ENCODE peak calls at places on chromosome 18, in five cellular contexts. One of them, this sample, is unnamed.

GRCh38 chr18:46672062-46672970 is 15.3 kb upstream of the LOXHD1 start:
- DNase-seq in ascending aorta: no peak
- DNase-seq in HCT116: no peak
- DNase-seq in psoas muscle: no peak
- DNase-seq in body of pancreas: no peak
- DNase-seq in this sample: no peak

GRCh38 chr18:7741640-7742039 is 174.5 kb downstream of the PTPRM start:
- DNase-seq in ascending aorta: no peak
- DNase-seq in HCT116: no peak
- DNase-seq in psoas muscle: no peak
- DNase-seq in body of pancreas: no peak
- DNase-seq in this sample: no peak

GRCh38 chr18:26017929-26018328 is 72.5 kb downstream of the SS18 start:
- DNase-seq in ascending aorta: no peak
- DNase-seq in HCT116: no peak
- DNase-seq in psoas muscle: no peak
- DNase-seq in body of pancreas: no peak
- DNase-seq in this sample: no peak

GRCh38 chr18:46660955-46661749 is 4.1 kb upstream of the LOXHD1 start:
- DNase-seq in ascending aorta: no peak
- DNase-seq in HCT116: no peak
- DNase-seq in psoas muscle: no peak
- DNase-seq in body of pancreas: peak; percentile 25
- DNase-seq in this sample: no peak

GRCh38 chr18:74248189-74248975 is 43.4 kb downstream of the CYB5A start:
- DNase-seq in ascending aorta: no peak
- DNase-seq in HCT116: no peak
- DNase-seq in psoas muscle: no peak
- DNase-seq in body of pancreas: no peak
- DNase-seq in this sample: no peak

GRCh38 chr18:71370095-71370494 is 1081.2 kb downstream of the SOCS6 start:
- DNase-seq in ascending aorta: no peak
- DNase-seq in HCT116: no peak
- DNase-seq in psoas muscle: no peak
- DNase-seq in body of pancreas: no peak
- DNase-seq in this sample: no peak

GRCh38 chr18:43236921-43237320 is 40.4 kb downstream of the SYT4 start:
- DNase-seq in ascending aorta: no peak
- DNase-seq in HCT116: no peak
- DNase-seq in psoas muscle: no peak
- DNase-seq in body of pancreas: no peak
- DNase-seq in this sample: no peak

GRCh38 chr18:58863539-58864145 is 1.0 kb upstream of the ZNF532 start:
- DNase-seq in ascending aorta: peak; percentile 74
- DNase-seq in HCT116: no peak
- DNase-seq in psoas muscle: peak; percentile 63
- DNase-seq in body of pancreas: peak; percentile 48
- DNase-seq in this sample: peak; percentile 39

GRCh38 chr18:79786781-79787526 is 10.8 kb upstream of the KCNG2 start:
- DNase-seq in ascending aorta: no peak
- DNase-seq in HCT116: no peak
- DNase-seq in psoas muscle: no peak
- DNase-seq in body of pancreas: no peak
- DNase-seq in this sample: no peak

GRCh38 chr18:78856569-78857200 is 122.9 kb upstream of the SALL3 start:
- DNase-seq in ascending aorta: no peak
- DNase-seq in HCT116: no peak
- DNase-seq in psoas muscle: no peak
- DNase-seq in body of pancreas: no peak
- DNase-seq in this sample: no peak

GRCh38 chr18:31619291-31619690 is 27.6 kb downstream of the TTR start:
- DNase-seq in ascending aorta: no peak
- DNase-seq in HCT116: no peak
- DNase-seq in psoas muscle: no peak
- DNase-seq in body of pancreas: no peak
- DNase-seq in this sample: no peak

GRCh38 chr18:72544092-72544886 is at the start of gene CBLN2:
- DNase-seq in ascending aorta: no peak
- DNase-seq in HCT116: no peak
- DNase-seq in psoas muscle: no peak
- DNase-seq in body of pancreas: peak; percentile 57
- DNase-seq in this sample: peak; percentile 54

GRCh38 chr18:29512761-29513160 is 1335.8 kb upstream of the CDH2 start:
- DNase-seq in ascending aorta: no peak
- DNase-seq in HCT116: no peak
- DNase-seq in psoas muscle: no peak
- DNase-seq in body of pancreas: no peak
- DNase-seq in this sample: no peak

GRCh38 chr18:45688834-45689233 is 35.1 kb upstream of the SLC14A1 start:
- DNase-seq in ascending aorta: no peak
- DNase-seq in HCT116: no peak
- DNase-seq in psoas muscle: no peak
- DNase-seq in body of pancreas: no peak
- DNase-seq in this sample: no peak

GRCh38 chr18:28814365-28814764 is 637.4 kb upstream of the CDH2 start:
- DNase-seq in ascending aorta: no peak
- DNase-seq in HCT116: no peak
- DNase-seq in psoas muscle: no peak
- DNase-seq in body of pancreas: no peak
- DNase-seq in this sample: no peak

GRCh38 chr18:79704631-79705030 is 25.0 kb downstream of the CTDP1 start:
- DNase-seq in ascending aorta: no peak
- DNase-seq in HCT116: no peak
- DNase-seq in psoas muscle: no peak
- DNase-seq in body of pancreas: no peak
- DNase-seq in this sample: no peak

GRCh38 chr18:46250084-46250811 is 146.1 kb downstream of the HAUS1 start:
- DNase-seq in ascending aorta: no peak
- DNase-seq in HCT116: peak; percentile 49
- DNase-seq in psoas muscle: no peak
- DNase-seq in body of pancreas: peak; percentile 23
- DNase-seq in this sample: peak; percentile 60

GRCh38 chr18:76847926-76848325 is 25.6 kb downstream of the ZNF236 start:
- DNase-seq in ascending aorta: no peak
- DNase-seq in HCT116: peak; percentile 12
- DNase-seq in psoas muscle: no peak
- DNase-seq in body of pancreas: no peak
- DNase-seq in this sample: no peak

GRCh38 chr18:22230403-22231042 is 61.1 kb downstream of the GATA6 start:
- DNase-seq in ascending aorta: no peak
- DNase-seq in HCT116: no peak
- DNase-seq in psoas muscle: no peak
- DNase-seq in body of pancreas: no peak
- DNase-seq in this sample: peak; percentile 48

GRCh38 chr18:53745228-53745967 is 479.1 kb downstream of the MBD2 start:
- DNase-seq in ascending aorta: no peak
- DNase-seq in HCT116: no peak
- DNase-seq in psoas muscle: no peak
- DNase-seq in body of pancreas: no peak
- DNase-seq in this sample: no peak

GRCh38 chr18:68693091-68693815 is 21.7 kb downstream of the TMX3 start:
- DNase-seq in ascending aorta: no peak
- DNase-seq in HCT116: no peak
- DNase-seq in psoas muscle: no peak
- DNase-seq in body of pancreas: no peak
- DNase-seq in this sample: no peak

GRCh38 chr18:76922107-76922506 is 99.8 kb downstream of the ZNF236 start:
- DNase-seq in ascending aorta: no peak
- DNase-seq in HCT116: peak; percentile 2
- DNase-seq in psoas muscle: peak; percentile 32
- DNase-seq in body of pancreas: peak; percentile 42
- DNase-seq in this sample: no peak

GRCh38 chr18:45441110-45441842 is 174.0 kb upstream of the SLC14A2 start:
- DNase-seq in ascending aorta: no peak
- DNase-seq in HCT116: no peak
- DNase-seq in psoas muscle: no peak
- DNase-seq in body of pancreas: no peak
- DNase-seq in this sample: no peak

GRCh38 chr18:73509460-73509859 is 638.2 kb downstream of the FBXO15 start:
- DNase-seq in ascending aorta: no peak
- DNase-seq in HCT116: no peak
- DNase-seq in psoas muscle: no peak
- DNase-seq in body of pancreas: no peak
- DNase-seq in this sample: no peak

GRCh38 chr18:59229191-59229590 is 9.2 kb downstream of the GRP start:
- DNase-seq in ascending aorta: no peak
- DNase-seq in HCT116: no peak
- DNase-seq in psoas muscle: no peak
- DNase-seq in body of pancreas: no peak
- DNase-seq in this sample: no peak

GRCh38 chr18:63161032-63161727 is 158.4 kb downstream of the BCL2 start:
- DNase-seq in ascending aorta: no peak
- DNase-seq in HCT116: no peak
- DNase-seq in psoas muscle: no peak
- DNase-seq in body of pancreas: no peak
- DNase-seq in this sample: peak; percentile 38

GRCh38 chr18:75811156-75811555 is 383.7 kb upstream of the SMIM21 start:
- DNase-seq in ascending aorta: no peak
- DNase-seq in HCT116: no peak
- DNase-seq in psoas muscle: no peak
- DNase-seq in body of pancreas: no peak
- DNase-seq in this sample: no peak

DNA sequence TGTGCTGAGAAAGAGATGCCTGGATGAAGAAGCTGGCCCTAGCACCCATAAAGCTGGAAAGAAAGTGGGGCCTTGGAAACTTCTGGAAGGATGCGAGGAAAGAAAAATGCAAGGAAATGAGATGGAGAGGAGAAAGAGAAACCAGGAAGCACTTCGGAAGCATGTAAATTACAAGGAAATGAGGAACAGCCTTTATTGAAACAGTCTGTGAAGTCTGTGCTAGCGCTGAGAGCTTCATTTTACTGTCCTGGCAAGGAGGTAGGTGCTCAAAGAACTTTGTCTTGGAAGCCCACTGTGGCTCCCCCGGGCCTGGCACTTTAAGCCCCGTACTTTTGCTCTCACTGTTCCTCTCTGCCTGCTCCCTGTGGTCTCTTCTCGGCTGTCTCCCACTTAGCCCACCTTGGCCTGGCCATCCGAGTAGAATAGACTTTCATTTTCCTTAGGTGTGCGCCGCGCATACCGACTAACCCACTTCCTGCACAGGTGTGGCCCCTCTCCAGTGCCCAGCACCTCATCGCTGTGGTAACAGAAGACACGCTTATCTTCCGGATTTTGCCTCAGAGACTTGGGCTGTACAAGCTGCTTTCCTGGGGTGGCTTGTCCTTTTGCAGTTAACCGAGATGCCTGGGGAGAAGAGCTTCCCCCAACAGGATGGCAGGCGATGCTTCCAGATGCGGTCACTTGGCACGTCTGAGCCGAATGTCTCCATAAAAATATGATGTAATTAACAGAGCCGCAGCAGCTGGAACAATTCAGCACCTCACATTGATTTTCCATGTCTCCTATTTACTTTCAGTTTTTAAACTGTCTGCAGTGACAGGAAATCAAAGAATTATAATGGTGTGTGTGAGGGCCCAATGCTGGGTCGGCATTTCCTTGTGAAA is 199.6 kb downstream of the HRH4 start:
- DNase-seq in ascending aorta: peak; percentile 65
- DNase-seq in HCT116: no peak
- DNase-seq in psoas muscle: peak; percentile 44
- DNase-seq in body of pancreas: peak; percentile 28
- DNase-seq in this sample: no peak
- H3K4me3 ChIP-seq in ascending aorta: peak overlapping the region; percentile 3
- H3K4me3 ChIP-seq in HCT116: no peak overlapping the region
- H3K4me3 ChIP-seq in psoas muscle: peak overlapping the region; percentile 55
- H3K4me3 ChIP-seq in body of pancreas: no peak overlapping the region
- H3K4me3 ChIP-seq in this sample: no peak overlapping the region

GRCh38 chr18:570256-570655 is 9.9 kb upstream of the CETN1 start:
- DNase-seq in ascending aorta: no peak
- DNase-seq in HCT116: no peak
- DNase-seq in psoas muscle: no peak
- DNase-seq in body of pancreas: no peak
- DNase-seq in this sample: no peak
- H3K4me1 ChIP-seq in ascending aorta: peaks cover 5% of the 10 kb centered on the region
- H3K4me1 ChIP-seq in HCT116: no peaks in the 10 kb centered on the region
- H3K4me1 ChIP-seq in psoas muscle: no peaks in the 10 kb centered on the region
- H3K4me1 ChIP-seq in body of pancreas: no peaks in the 10 kb centered on the region
- H3K4me1 ChIP-seq in this sample: peaks cover 41% of the 10 kb centered on the region

DNA sequence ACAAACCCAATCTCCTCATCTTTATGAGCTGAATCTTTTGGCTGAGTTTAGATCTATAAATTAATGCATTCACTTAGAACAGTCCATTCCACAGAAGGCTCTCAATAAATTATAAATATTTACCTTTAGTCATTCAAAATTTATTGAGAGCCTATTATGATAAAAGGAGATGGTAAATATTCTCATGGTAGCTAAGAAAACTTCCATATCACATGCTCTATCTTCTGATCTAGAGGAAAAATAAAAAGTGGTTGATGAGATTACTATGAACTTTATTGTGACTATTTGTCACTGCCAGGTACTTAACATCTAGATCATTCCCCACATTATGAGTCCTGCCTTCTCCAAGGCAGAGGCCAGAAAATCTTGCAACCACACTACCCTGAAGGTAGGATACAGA is 62.4 kb downstream of the L3MBTL4 start:
- DNase-seq in ascending aorta: no peak
- DNase-seq in HCT116: no peak
- DNase-seq in psoas muscle: no peak
- DNase-seq in body of pancreas: no peak
- DNase-seq in this sample: no peak
- H3K4me3 ChIP-seq in ascending aorta: no peak overlapping the region
- H3K4me3 ChIP-seq in HCT116: no peak overlapping the region
- H3K4me3 ChIP-seq in psoas muscle: no peak overlapping the region
- H3K4me3 ChIP-seq in body of pancreas: no peak overlapping the region
- H3K4me3 ChIP-seq in this sample: no peak overlapping the region

GRCh38 chr18:57791911-57792310 is 11.2 kb downstream of the ATP8B1 start:
- DNase-seq in ascending aorta: peak; percentile 39
- DNase-seq in HCT116: no peak
- DNase-seq in psoas muscle: no peak
- DNase-seq in body of pancreas: no peak
- DNase-seq in this sample: no peak
- H3K4me1 ChIP-seq in ascending aorta: peaks cover 64% of the 10 kb centered on the region
- H3K4me1 ChIP-seq in HCT116: peaks cover 60% of the 10 kb centered on the region
- H3K4me1 ChIP-seq in psoas muscle: peaks cover 42% of the 10 kb centered on the region
- H3K4me1 ChIP-seq in body of pancreas: peaks cover 88% of the 10 kb centered on the region
- H3K4me1 ChIP-seq in this sample: peaks cover 43% of the 10 kb centered on the region

GRCh38 chr18:48913201-48913600 is 37.6 kb downstream of the SMAD7 start:
- DNase-seq in ascending aorta: peak; percentile 59
- DNase-seq in HCT116: no peak
- DNase-seq in psoas muscle: no peak
- DNase-seq in body of pancreas: peak; percentile 33
- DNase-seq in this sample: no peak
- H3K4me3 ChIP-seq in ascending aorta: no peak overlapping the region
- H3K4me3 ChIP-seq in HCT116: no peak overlapping the region
- H3K4me3 ChIP-seq in psoas muscle: no peak overlapping the region
- H3K4me3 ChIP-seq in body of pancreas: no peak overlapping the region
- H3K4me3 ChIP-seq in this sample: no peak overlapping the region

DNA sequence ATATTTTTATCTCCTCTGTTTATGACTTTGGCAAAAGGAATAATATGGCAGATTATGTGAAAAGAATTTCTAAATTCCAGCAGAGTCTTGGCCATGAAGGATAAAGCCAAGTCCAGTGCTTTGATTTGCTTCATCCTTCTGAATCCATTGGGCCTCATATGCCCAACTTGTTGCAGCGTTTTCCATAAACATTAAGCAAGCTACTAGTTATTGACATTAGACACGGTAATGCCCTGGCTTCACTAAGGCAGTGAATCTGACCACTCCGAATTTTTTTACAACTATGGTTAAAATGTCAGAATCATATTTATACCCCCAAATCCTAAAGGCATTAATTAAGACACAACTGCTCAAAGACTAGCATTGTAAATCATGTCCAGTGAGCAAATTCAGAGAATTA is 79.8 kb downstream of the MAPRE2 start:
- DNase-seq in ascending aorta: no peak
- DNase-seq in HCT116: no peak
- DNase-seq in psoas muscle: no peak
- DNase-seq in body of pancreas: no peak
- DNase-seq in this sample: no peak
- H3K4me1 ChIP-seq in ascending aorta: peaks cover 28% of the 10 kb centered on the region
- H3K4me1 ChIP-seq in HCT116: no peaks in the 10 kb centered on the region
- H3K4me1 ChIP-seq in psoas muscle: peaks cover 76% of the 10 kb centered on the region
- H3K4me1 ChIP-seq in body of pancreas: no peaks in the 10 kb centered on the region
- H3K4me1 ChIP-seq in this sample: no peaks in the 10 kb centered on the region